ENCODE peak calls at places on chromosomes 13 and 19, in seven cellular contexts. D is psoas muscle, Y is colonic mucosa, K is heart left ventricle, U is AG04450, H is tibial nerve, X is K562. W is an unnamed sample.

GRCh38 chr19:48501446-48501960 is 10.1 kb downstream of the LMTK3 start:
- DNase-seq in U (no peak), X (peak), Y (peak), D (no peak), H (no peak), K (no peak), W (no peak)

GRCh38 chr13:20080377-20081164 is 80.3 kb downstream of the GJA3 start:
- DNase-seq in K (no peak), X (no peak), U (no peak), D (no peak), Y (no peak), H (no peak), W (no peak)

GRCh38 chr13:36919206-36919832 is 719 bp downstream of the SMAD9 start:
- DNase-seq in U (no peak), X (no peak), K (peak), D (peak), H (peak), Y (peak), W (peak)

GRCh38 chr13:36163809-36164308 is 32.7 kb upstream of the DCLK1 start:
- DNase-seq in X (peak), H (peak), D (peak), K (peak), Y (peak), U (peak), W (peak)

GRCh38 chr13:40504641-40505040 is 161.8 kb downstream of the FOXO1 start:
- DNase-seq in Y (no peak), K (no peak), U (no peak), X (no peak), H (no peak), D (no peak), W (no peak)

GRCh38 chr19:16825312-16826168 is 3.7 kb upstream of the SIN3B start:
- DNase-seq in D (peak), X (peak), K (peak), H (peak), U (peak), Y (peak), W (peak)

GRCh38 chr19:19458110-19458816 is 52.8 kb downstream of the GATAD2A start:
- DNase-seq in K (no peak), H (no peak), Y (no peak), X (no peak), D (no peak), U (no peak), W (no peak)

GRCh38 chr13:99231726-99232125 is 26.5 kb downstream of the GPR18 start:
- DNase-seq in D (no peak), K (no peak), U (no peak), Y (no peak), X (no peak), H (no peak), W (no peak)

GRCh38 chr19:56270676-56271075 is 1.9 kb upstream of the EDDM13 start:
- DNase-seq in H (no peak), X (no peak), K (no peak), U (no peak), D (no peak), Y (no peak), W (no peak)

GRCh38 chr19:50506700-50507099 is 4.3 kb downstream of the JOSD2 start:
- DNase-seq in K (no peak), D (no peak), Y (no peak), H (no peak), X (no peak), U (no peak), W (no peak)

GRCh38 chr13:32639502-32640105 is 53.4 kb downstream of the PDS5B start:
- DNase-seq in Y (peak), X (peak), K (peak), D (peak), H (peak), U (peak), W (no peak)

GRCh38 chr13:41461527-41462124 is 4.3 kb downstream of the RGCC start:
- DNase-seq in D (no peak), U (no peak), Y (no peak), X (no peak), K (no peak), H (no peak), W (no peak)

GRCh38 chr19:44113138-44113783 is at the start of gene ZNF225:
- DNase-seq in H (peak), D (peak), K (peak), X (peak), U (peak), Y (peak), W (peak)
- TF ChIP-seq CTCF in H (no peak), D (peak), K (peak), X (no peak), U (no peak), Y (no peak), W (peak)

DNA sequence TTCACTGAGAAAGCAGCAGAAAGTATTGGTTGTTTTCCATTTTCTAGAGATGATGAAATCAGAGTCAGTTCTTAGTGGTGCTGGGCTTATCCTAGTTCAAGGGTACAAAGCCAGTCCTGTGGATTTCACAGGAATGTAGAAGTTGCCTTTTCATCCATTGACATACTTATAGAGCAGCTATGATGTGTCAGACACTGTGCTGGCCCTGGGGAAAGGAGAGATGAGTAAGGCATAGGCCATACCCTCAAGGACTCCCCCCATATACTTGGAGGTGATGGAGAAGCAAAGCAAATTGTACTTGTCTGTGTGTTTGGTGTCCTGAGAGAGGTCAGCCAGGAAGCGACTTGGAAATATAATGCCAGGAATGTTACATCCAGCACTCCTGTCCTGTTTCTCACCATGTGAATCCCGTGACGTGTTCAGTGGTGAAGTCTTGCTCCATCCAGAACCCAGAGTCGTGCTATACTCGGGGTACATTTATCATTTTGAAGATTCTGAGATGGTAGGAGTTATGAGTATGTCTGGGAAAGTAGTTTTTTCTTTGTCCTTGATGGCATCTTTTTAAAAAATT is 22.6 kb downstream of the ERCC5 start:
- DNase-seq in Y (no peak), D (no peak), U (no peak), K (no peak), X (no peak), H (no peak), W (no peak)
- H3K27ac ChIP-seq in Y (no peak), D (no peak), U (no peak), K (no peak), X (no peak), H (no peak), W (no peak)

GRCh38 chr19:39765091-39766076 is 13.3 kb upstream of the LEUTX start:
- DNase-seq in H (peak), D (peak), K (peak), X (peak), U (no peak), Y (peak), W (no peak)
- TF ChIP-seq CTCF in H (peak), D (peak), K (peak), X (peak), U (peak), Y (peak), W (peak)

GRCh38 chr19:7067716-7068115 is 1.8 kb upstream of the ZNF557 start:
- DNase-seq in U (no peak), X (no peak), Y (no peak), D (no peak), K (no peak), H (no peak), W (no peak)
- H3K27ac ChIP-seq in U (no peak), X (no peak), Y (no peak), D (no peak), K (no peak), H (no peak), W (no peak)

DNA sequence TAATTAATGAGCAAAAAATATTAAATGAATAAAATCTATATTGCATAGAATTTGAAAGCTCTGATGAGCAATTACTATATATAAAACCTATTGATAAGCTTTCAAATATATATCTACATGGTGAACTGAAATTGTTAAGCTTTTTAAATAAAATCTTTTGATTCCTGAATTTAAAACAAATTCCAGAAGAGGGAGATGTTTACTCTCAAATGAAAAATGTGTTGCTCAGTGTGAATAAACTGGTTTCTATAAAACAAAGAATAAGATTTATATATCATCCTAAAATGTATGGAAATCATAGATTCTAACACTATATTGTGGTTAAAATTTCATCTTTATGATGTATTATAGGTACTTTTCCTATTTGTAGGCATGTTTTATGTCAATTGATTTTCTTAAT is 171.5 kb upstream of the SLITRK6 start:
- DNase-seq in K (no peak), H (no peak), U (no peak), Y (no peak), D (no peak), X (no peak), W (no peak)
- TF ChIP-seq CTCF in K (no peak), H (no peak), U (no peak), Y (no peak), D (no peak), X (no peak), W (no peak)